ENCODE peak calls at places on chromosomes 2 and 18, in eight cellular contexts. Y is IMR-90, P is suprapubic skin, E is transverse colon, M is tibial nerve, S is sigmoid colon, D is GM12891, K is NB4. O is an unnamed sample.

GRCh38 chr2:185618630-185619029 is 120.0 kb upstream of the FSIP2 start:
- DNase-seq in Y (no peak), D (no peak), S (no peak), M (no peak), P (no peak), K (no peak), E (no peak), O (no peak)

GRCh38 chr18:61545281-61546245 is 212.3 kb downstream of the CDH20 start:
- DNase-seq in S (no peak), P (no peak), K (no peak), D (no peak), M (no peak), Y (no peak), E (no peak), O (no peak)

GRCh38 chr2:47083886-47084682 is 71.0 kb downstream of the STPG4 start:
- DNase-seq in D (no peak), Y (no peak), E (no peak), P (no peak), S (peak; percentile 75), M (no peak), K (no peak), O (no peak)

GRCh38 chr2:237280235-237280634 is 133.7 kb downstream of the COL6A3 start:
- DNase-seq in D (no peak), Y (peak; percentile 99), S (no peak), K (no peak), M (no peak), E (no peak), P (no peak), O (no peak)

GRCh38 chr2:231907765-231908164 is 18.4 kb downstream of the NPPC start:
- DNase-seq in S (no peak), E (no peak), K (no peak), P (no peak), Y (no peak), M (no peak), D (no peak), O (no peak)

GRCh38 chr2:158234497-158234896 is 132.8 kb downstream of the UPP2 start:
- DNase-seq in S (no peak), K (no peak), E (no peak), M (no peak), P (no peak), Y (no peak), D (no peak), O (no peak)

GRCh38 chr2:44524347-44524926 is 162.7 kb downstream of the CAMKMT start:
- DNase-seq in P (no peak), E (no peak), M (no peak), Y (no peak), S (no peak), D (no peak), K (no peak), O (no peak)

GRCh38 chr2:207223051-207223450 is 57.3 kb upstream of the KLF7 start:
- DNase-seq in D (no peak), S (no peak), M (no peak), Y (peak; percentile 87), P (no peak), E (no peak), K (peak; percentile 17), O (no peak)

GRCh38 chr2:127721311-127721977 is 20.1 kb downstream of the SFT2D3 start:
- DNase-seq in Y (peak; percentile 68), K (no peak), E (no peak), D (no peak), P (no peak), M (no peak), S (no peak), O (no peak)

GRCh38 chr2:65031341-65032015 is 24.7 kb upstream of the CEP68 start:
- DNase-seq in E (peak; percentile 78), Y (no peak), M (no peak), S (no peak), P (no peak), K (peak; percentile 88), D (no peak), O (peak; percentile 59)

GRCh38 chr2:218755198-218755566 is 26.8 kb upstream of the CYP27A1 start:
- DNase-seq in Y (no peak), K (no peak), E (no peak), M (no peak), P (no peak), D (no peak), S (no peak), O (no peak)

GRCh38 chr2:218756599-218757377 is 25.2 kb upstream of the CYP27A1 start:
- DNase-seq in D (no peak), K (no peak), M (no peak), P (no peak), S (no peak), Y (no peak), E (no peak), O (no peak)

GRCh38 chr2:218754201-218754600 is 27.7 kb upstream of the CYP27A1 start:
- DNase-seq in P (no peak), E (no peak), D (no peak), Y (no peak), S (no peak), M (no peak), K (no peak), O (no peak)

GRCh38 chr2:218754781-218755180 is 27.2 kb upstream of the CYP27A1 start:
- DNase-seq in K (no peak), E (no peak), M (no peak), D (no peak), P (no peak), Y (no peak), S (no peak), O (no peak)

DNA sequence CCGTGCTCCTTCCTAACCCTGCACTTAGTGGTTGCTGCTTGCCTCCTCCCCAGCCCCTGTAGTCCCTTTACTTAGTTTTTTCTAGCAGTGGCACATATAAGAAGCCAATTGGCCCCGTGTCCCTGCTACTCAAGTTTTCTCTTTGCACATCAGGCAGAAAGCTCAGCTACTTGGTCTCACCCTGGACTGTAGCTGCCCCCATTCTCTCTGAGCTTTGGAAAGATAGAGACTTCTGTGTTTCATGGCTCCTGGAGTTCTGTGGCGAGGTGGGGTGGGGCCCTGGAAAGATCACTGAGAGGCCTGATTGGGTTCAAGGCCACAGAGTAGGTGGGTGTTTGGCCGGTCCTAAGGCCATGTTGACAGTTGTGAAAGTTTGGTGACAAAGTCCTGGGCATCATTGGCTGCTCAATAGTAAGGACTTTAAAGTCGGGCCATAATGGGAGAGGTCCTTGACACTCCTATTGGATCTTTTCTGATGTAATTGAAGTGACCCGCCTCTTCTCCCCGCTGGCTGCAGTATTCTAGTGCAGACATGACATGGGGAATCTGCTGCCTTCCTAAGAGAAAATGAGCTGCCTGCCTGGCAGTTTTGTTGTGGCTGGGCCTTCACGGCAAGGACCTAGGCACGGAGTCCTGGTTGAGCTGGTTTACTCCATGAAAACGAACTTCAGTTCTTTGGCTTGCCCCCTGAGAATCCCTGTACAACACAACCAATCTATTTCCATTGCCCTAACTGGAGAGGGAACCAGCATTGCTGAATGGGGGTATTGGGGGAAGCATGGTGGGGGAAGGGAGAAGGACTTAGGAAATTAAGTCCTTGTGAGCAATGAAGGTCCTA is 26.2 kb upstream of the CYP27A1 start:
- DNase-seq in S (no peak), P (no peak), Y (no peak), K (no peak), E (no peak), M (no peak), D (no peak), O (no peak)
- TF ChIP-seq POLR2A in S (no peak), P (no peak), Y (no peak), K (no peak), E (no peak), M (no peak), D (no peak), O (no peak)

GRCh38 chr2:159989249-159989648 is 73.2 kb downstream of the PLA2R1 start:
- DNase-seq in Y (no peak), E (no peak), P (no peak), K (no peak), S (no peak), D (no peak), M (no peak), O (no peak)

GRCh38 chr2:159998236-159998635 is 64.2 kb downstream of the PLA2R1 start:
- DNase-seq in E (no peak), Y (no peak), S (no peak), D (no peak), K (no peak), P (no peak), M (no peak), O (no peak)

GRCh38 chr2:159996792-159997546 is 65.4 kb downstream of the PLA2R1 start:
- DNase-seq in P (no peak), Y (no peak), D (no peak), M (no peak), S (no peak), K (no peak), E (no peak), O (no peak)

GRCh38 chr2:159995038-159995437 is 67.4 kb downstream of the PLA2R1 start:
- DNase-seq in M (no peak), K (no peak), S (no peak), P (no peak), E (no peak), Y (no peak), D (no peak), O (no peak)
- TF ChIP-seq POLR2A in M (no peak), K (no peak), S (no peak), P (no peak), E (no peak), Y (no peak), D (no peak), O (no peak)

GRCh38 chr18:9334351-9335254 is at the start of gene TWSG1:
- DNase-seq in E (peak; percentile 94), S (peak; percentile 98), K (peak; percentile 96), P (peak; percentile 95), Y (peak; percentile 93), D (peak; percentile 93), M (peak; percentile 82), O (peak; percentile 95)
- TF ChIP-seq POLR2A in E (peak; percentile 55), S (peak; percentile 32), K (peak; percentile 17), P (peak; percentile 30), Y (no peak), D (no peak), M (peak; percentile 36), O (peak; percentile 63)

GRCh38 chr18:59900222-59901128 is 679 bp downstream of the PMAIP1 start:
- DNase-seq in M (no peak), S (no peak), E (peak; percentile 64), K (peak; percentile 91), D (peak; percentile 42), Y (peak; percentile 85), P (peak; percentile 68), O (no peak)
- TF ChIP-seq POLR2A in M (no peak), S (no peak), E (peak; percentile 31), K (no peak), D (peak; percentile 92), Y (peak; percentile 68), P (no peak), O (peak; percentile 74)